ENCODE peak calls at places on chromosomes 3 and 15, in ten cellular contexts. W is activated CD8-positive, alpha-beta T cell treated with anti-CD3 and anti-CD28 coated beads for 36 hours; Z is NCI-H460; B is NAMALWA; Y is KBM-7; E is amniotic epithelial cell; N is cerebellum; A is NCI-H1092; R is effector CD4-positive, alpha-beta T cell; I is occipital lobe. J is an unnamed sample.

GRCh38 chr15:74245342-74245931 is 9.3 kb downstream of the CCDC33 start:
- DNase-seq in W (peak), Z (no peak), B (no peak), Y (no peak), E (no peak), N (no peak), A (peak), R (no peak), I (peak), J (no peak)

GRCh38 chr3:106850429-106850828 is 526.8 kb upstream of the CCDC54 start:
- DNase-seq in W (no peak), Z (no peak), B (no peak), Y (no peak), E (no peak), N (no peak), A (no peak), R (no peak), I (no peak), J (no peak)

GRCh38 chr3:196085534-196085933 is 3.6 kb upstream of the TFRC start:
- DNase-seq in W (no peak), Z (no peak), B (no peak), Y (peak), E (peak), N (no peak), A (no peak), R (no peak), I (no peak), J (no peak)

GRCh38 chr3:4052691-4053090 is 250.5 kb upstream of the SETMAR start:
- DNase-seq in W (no peak), Z (no peak), B (no peak), Y (no peak), E (no peak), N (no peak), A (no peak), R (no peak), I (no peak), J (no peak)

GRCh38 chr3:186915808-186916796 is 14.2 kb upstream of the ST6GAL1 start:
- DNase-seq in W (peak), Z (no peak), B (no peak), Y (peak), E (no peak), N (no peak), A (no peak), R (no peak), I (no peak), J (peak)

GRCh38 chr3:40009991-40010390 is 200.6 kb downstream of the MYRIP start:
- DNase-seq in W (no peak), Z (no peak), B (no peak), Y (no peak), E (no peak), N (no peak), A (no peak), R (no peak), I (no peak), J (no peak)

GRCh38 chr3:69081583-69082262 is 1.6 kb upstream of the UBA3 start:
- DNase-seq in W (peak), Z (peak), B (peak), Y (peak), E (peak), N (no peak), A (no peak), R (no peak), I (no peak), J (peak)

GRCh38 chr15:101159096-101159935 is 92.5 kb downstream of the CHSY1 start:
- DNase-seq in W (peak), Z (no peak), B (no peak), Y (no peak), E (no peak), N (no peak), A (no peak), R (no peak), I (no peak), J (no peak)

GRCh38 chr3:115922681-115923347 is 299.5 kb downstream of the GAP43 start:
- DNase-seq in W (no peak), Z (no peak), B (peak), Y (peak), E (peak), N (peak), A (no peak), R (no peak), I (no peak), J (peak)

GRCh38 chr3:119034256-119035013 is at the start of gene IGSF11:
- DNase-seq in W (peak), Z (peak), B (peak), Y (peak), E (peak), N (peak), A (peak), R (peak), I (peak), J (peak)

GRCh38 chr3:55879901-55880331 is 392.8 kb upstream of the WNT5A start:
- DNase-seq in W (no peak), Z (peak), B (no peak), Y (no peak), E (peak), N (no peak), A (no peak), R (no peak), I (no peak), J (no peak)

GRCh38 chr3:87949879-87950208 is 109.0 kb downstream of the CGGBP1 start:
- DNase-seq in W (no peak), Z (no peak), B (no peak), Y (no peak), E (no peak), N (no peak), A (no peak), R (no peak), I (no peak), J (no peak)

GRCh38 chr3:135848051-135848450 is 117.5 kb upstream of the PPP2R3A start:
- DNase-seq in W (no peak), Z (no peak), B (no peak), Y (no peak), E (no peak), N (no peak), A (no peak), R (no peak), I (no peak), J (no peak)

GRCh38 chr3:132284756-132285619 is 32.2 kb upstream of the ACP3 start:
- DNase-seq in W (no peak), Z (no peak), B (no peak), Y (no peak), E (no peak), N (no peak), A (no peak), R (no peak), I (no peak), J (no peak)

GRCh38 chr3:16059081-16059537 is 115.4 kb upstream of the GALNT15 start:
- DNase-seq in W (no peak), Z (no peak), B (no peak), Y (no peak), E (peak), N (no peak), A (no peak), R (no peak), I (no peak), J (no peak)

GRCh38 chr3:31305324-31305723 is 227.4 kb upstream of the STT3B start:
- DNase-seq in W (no peak), Z (no peak), B (no peak), Y (no peak), E (no peak), N (no peak), A (peak), R (no peak), I (no peak), J (no peak)

GRCh38 chr15:76393614-76394013 is 57.0 kb downstream of the ISL2 start:
- DNase-seq in W (peak), Z (no peak), B (no peak), Y (no peak), E (peak), N (no peak), A (peak), R (no peak), I (no peak), J (no peak)

GRCh38 chr3:59052803-59053411 is 3.1 kb upstream of the CFAP20DC start:
- DNase-seq in W (peak), Z (peak), B (peak), Y (peak), E (peak), N (no peak), A (no peak), R (no peak), I (no peak), J (peak)

GRCh38 chr15:78620021-78620838 is 566 bp downstream of the CHRNA3 start:
- DNase-seq in W (no peak), Z (no peak), B (no peak), Y (peak), E (peak), N (no peak), A (no peak), R (no peak), I (no peak), J (no peak)

GRCh38 chr3:5231067-5231466 is 43.6 kb downstream of the EDEM1 start:
- DNase-seq in W (no peak), Z (no peak), B (no peak), Y (no peak), E (no peak), N (peak), A (peak), R (no peak), I (no peak), J (no peak)

GRCh38 chr3:188929138-188929537 is 242.6 kb upstream of the TPRG1 start:
- DNase-seq in W (no peak), Z (no peak), B (no peak), Y (no peak), E (peak), N (peak), A (no peak), R (no peak), I (no peak), J (no peak)

GRCh38 chr15:100737214-100737613 is 134.8 kb downstream of the ASB7 start:
- DNase-seq in W (no peak), Z (no peak), B (no peak), Y (no peak), E (no peak), N (no peak), A (no peak), R (no peak), I (no peak), J (no peak)

GRCh38 chr15:101490922-101491738 is 1.6 kb upstream of the PCSK6 start:
- DNase-seq in W (no peak), Z (no peak), B (no peak), Y (no peak), E (no peak), N (no peak), A (no peak), R (no peak), I (no peak), J (no peak)

GRCh38 chr3:145737952-145738351 is 423.0 kb downstream of the PLOD2 start:
- DNase-seq in W (no peak), Z (no peak), B (no peak), Y (no peak), E (no peak), N (no peak), A (no peak), R (no peak), I (no peak), J (no peak)

GRCh38 chr15:87201986-87202385 is 1054.6 kb downstream of the NTRK3 start:
- DNase-seq in W (no peak), Z (no peak), B (no peak), Y (no peak), E (no peak), N (no peak), A (no peak), R (no peak), I (no peak), J (no peak)

GRCh38 chr3:87796137-87796899 is 262.5 kb downstream of the CGGBP1 start:
- DNase-seq in W (no peak), Z (no peak), B (no peak), Y (no peak), E (no peak), N (no peak), A (no peak), R (no peak), I (no peak), J (peak)

GRCh38 chr3:29453278-29453961 is 172.5 kb downstream of the RBMS3 start:
- DNase-seq in W (no peak), Z (no peak), B (no peak), Y (no peak), E (no peak), N (no peak), A (peak), R (no peak), I (no peak), J (no peak)

GRCh38 chr15:40190591-40190990 is 29.7 kb downstream of the BUB1B start:
- DNase-seq in W (no peak), Z (no peak), B (no peak), Y (no peak), E (peak), N (no peak), A (no peak), R (no peak), I (no peak), J (no peak)

GRCh38 chr3:79406175-79406574 is 361.6 kb downstream of the ROBO1 start:
- DNase-seq in W (no peak), Z (no peak), B (no peak), Y (no peak), E (no peak), N (no peak), A (no peak), R (no peak), I (no peak), J (peak)

GRCh38 chr15:72826611-72827010 is 43.1 kb upstream of the ADPGK start:
- DNase-seq in W (no peak), Z (no peak), B (no peak), Y (no peak), E (no peak), N (no peak), A (no peak), R (no peak), I (no peak), J (no peak)

GRCh38 chr15:99403597-99403996 is 152.3 kb downstream of the LRRC28 start:
- DNase-seq in W (no peak), Z (no peak), B (no peak), Y (no peak), E (no peak), N (no peak), A (no peak), R (no peak), I (no peak), J (no peak)

GRCh38 chr3:46110701-46111493 is 83.6 kb upstream of the XCR1 start:
- DNase-seq in W (peak), Z (no peak), B (no peak), Y (peak), E (peak), N (peak), A (no peak), R (no peak), I (no peak), J (peak)

GRCh38 chr3:9028134-9028533 is 64.9 kb upstream of the RAD18 start:
- DNase-seq in W (no peak), Z (no peak), B (no peak), Y (no peak), E (peak), N (peak), A (peak), R (no peak), I (peak), J (no peak)

GRCh38 chr3:63855333-63855940 is 8.2 kb downstream of the THOC7 start:
- DNase-seq in W (no peak), Z (no peak), B (no peak), Y (no peak), E (no peak), N (no peak), A (no peak), R (no peak), I (no peak), J (peak)

GRCh38 chr3:106013971-106014370 is 145.2 kb upstream of the CBLB start:
- DNase-seq in W (peak), Z (no peak), B (no peak), Y (no peak), E (peak), N (no peak), A (no peak), R (no peak), I (no peak), J (peak)

GRCh38 chr3:30702038-30702437 is 95.6 kb downstream of the TGFBR2 start:
- DNase-seq in W (no peak), Z (no peak), B (no peak), Y (no peak), E (no peak), N (no peak), A (no peak), R (no peak), I (no peak), J (no peak)

GRCh38 chr3:69016901-69017300 is 3.4 kb upstream of the EOGT start:
- DNase-seq in W (no peak), Z (no peak), B (no peak), Y (no peak), E (no peak), N (no peak), A (no peak), R (no peak), I (no peak), J (no peak)

GRCh38 chr15:25248583-25249235 is 190.1 kb downstream of the UBE3A start:
- DNase-seq in W (no peak), Z (no peak), B (no peak), Y (no peak), E (no peak), N (no peak), A (no peak), R (no peak), I (no peak), J (no peak)

J was measured in OCI-M1.